ENCODE peak calls at places on chromosomes 13 and 19, in five cellular contexts. I is posterior vena cava; R is activated CD4-positive, alpha-beta T cell treated with anti-CD3 and anti-CD28 coated beads for 36 hours; W is activated CD8-positive, alpha-beta memory T cell treated with anti-CD3 and anti-CD28 coated beads for 1 hour; L is stimulated activated CD8-positive, alpha-beta memory T cell treated with anti-CD3 and anti-CD28 coated beads, Interleukin-7, amount 100 ng/mL, for 1 hour. Z is an unnamed sample.
A peak's percentile ranks its signal among the peaks of the same experiment; 100 is the strongest.

GRCh38 chr19:48806518-48806817 is 4.4 kb downstream of the BCAT2 start:
- DNase-seq in I (no peak), R (peak; percentile 66), W (no peak), L (no peak), Z (no peak)

GRCh38 chr13:25988655-25989054 is 63.2 kb downstream of the SHISA2 start:
- DNase-seq in I (no peak), R (no peak), W (no peak), L (no peak), Z (no peak)

GRCh38 chr13:40776232-40776631 is 5.2 kb upstream of the MRPS31 start:
- DNase-seq in I (no peak), R (peak; percentile 55), W (no peak), L (no peak), Z (no peak)

GRCh38 chr13:24618219-24618955 is 61.8 kb upstream of the ATP12A start:
- DNase-seq in I (no peak), R (peak; percentile 81), W (peak; percentile 35), L (peak; percentile 31), Z (no peak)

GRCh38 chr13:32838985-32839384 is 177.2 kb upstream of the KL start:
- DNase-seq in I (no peak), R (no peak), W (no peak), L (no peak), Z (no peak)

GRCh38 chr13:19586904-19587634 is 25.7 kb upstream of the TPTE2 start:
- DNase-seq in I (no peak), R (peak; percentile 91), W (no peak), L (peak; percentile 41), Z (no peak)

GRCh38 chr13:87324558-87324957 is 346.6 kb upstream of the SLITRK5 start:
- DNase-seq in I (no peak), R (no peak), W (no peak), L (no peak), Z (no peak)

GRCh38 chr13:27379126-27379525 is 45.3 kb upstream of the GTF3A start:
- DNase-seq in I (no peak), R (no peak), W (no peak), L (no peak), Z (no peak)

GRCh38 chr13:43269037-43269476 is 245.7 kb downstream of the DNAJC15 start:
- DNase-seq in I (no peak), R (no peak), W (no peak), L (no peak), Z (no peak)

GRCh38 chr19:37932985-37933953 is 26.3 kb downstream of the SIPA1L3 start:
- DNase-seq in I (no peak), R (no peak), W (no peak), L (no peak), Z (no peak)

GRCh38 chr13:30576528-30576927 is 41.2 kb upstream of the USPL1 start:
- DNase-seq in I (no peak), R (peak; percentile 67), W (peak; percentile 40), L (peak; percentile 5), Z (no peak)

GRCh38 chr13:76812206-76812882 is 73.9 kb downstream of the KCTD12 start:
- DNase-seq in I (peak; percentile 75), R (no peak), W (no peak), L (no peak), Z (no peak)

GRCh38 chr19:13275016-13275722 is 125.0 kb downstream of the IER2 start:
- DNase-seq in I (no peak), R (no peak), W (no peak), L (no peak), Z (no peak)

GRCh38 chr13:51978836-51979556 is 32.3 kb downstream of the ATP7B start:
- DNase-seq in I (no peak), R (peak; percentile 12), W (no peak), L (no peak), Z (no peak)

GRCh38 chr19:49801966-49802661 is 11.0 kb downstream of the FUZ start:
- DNase-seq in I (peak; percentile 96), R (no peak), W (no peak), L (no peak), Z (no peak)

GRCh38 chr13:108342369-108343289 is 73.1 kb downstream of the TNFSF13B start:
- DNase-seq in I (no peak), R (no peak), W (no peak), L (no peak), Z (no peak)

GRCh38 chr19:6743714-6744380 is 4.4 kb downstream of the TRIP10 start:
- DNase-seq in I (peak; percentile 49), R (no peak), W (no peak), L (no peak), Z (no peak)

GRCh38 chr13:75762066-75762937 is 126.2 kb downstream of the LMO7 start:
- DNase-seq in I (no peak), R (peak; percentile 51), W (no peak), L (no peak), Z (no peak)

GRCh38 chr19:17938092-17938845 is 5.5 kb downstream of the CCDC124 start:
- DNase-seq in I (peak; percentile 96), R (peak; percentile 92), W (peak; percentile 61), L (peak; percentile 73), Z (no peak)

GRCh38 chr19:53511933-53512374 is 26.0 kb upstream of the ZNF331 start:
- DNase-seq in I (no peak), R (peak; percentile 71), W (no peak), L (peak; percentile 23), Z (no peak)

GRCh38 chr19:16676101-16676798 is 15.3 kb downstream of the TMEM38A start:
- DNase-seq in I (no peak), R (no peak), W (no peak), L (no peak), Z (no peak)

GRCh38 chr19:41427647-41428480 is 690 bp upstream of the B3GNT8 start:
- DNase-seq in I (peak; percentile 84), R (peak; percentile 38), W (peak; percentile 5), L (no peak), Z (no peak)